ENCODE peak calls at places on chromosomes 13 and 19, in nine cellular contexts. One of them, this sample, is unnamed. For H3K27me3, the result is how much of the 10 kb centered on the place peaks cover.

GRCh38 chr13:41916173-41916954 is 44.5 kb downstream of the VWA8 start:
- DNase-seq in adrenal gland: no peak
- DNase-seq in aorta: no peak
- DNase-seq in CD8-positive, alpha-beta memory T cell: peak
- DNase-seq in osteoblast: peak
- DNase-seq in ascending aorta: no peak
- DNase-seq in iPS DF 6.9: no peak
- DNase-seq in HCT116: no peak
- DNase-seq in tibial nerve: no peak
- DNase-seq in this sample: no peak

GRCh38 chr19:4983346-4984105 is 14.6 kb downstream of the KDM4B start:
- DNase-seq in adrenal gland: no peak
- DNase-seq in aorta: no peak
- DNase-seq in CD8-positive, alpha-beta memory T cell: no peak
- DNase-seq in osteoblast: peak
- DNase-seq in ascending aorta: no peak
- DNase-seq in iPS DF 6.9: no peak
- DNase-seq in HCT116: no peak
- DNase-seq in tibial nerve: no peak
- DNase-seq in this sample: no peak

GRCh38 chr19:10686193-10686592 is 15.0 kb upstream of the QTRT1 start:
- DNase-seq in adrenal gland: no peak
- DNase-seq in aorta: no peak
- DNase-seq in CD8-positive, alpha-beta memory T cell: no peak
- DNase-seq in osteoblast: peak
- DNase-seq in ascending aorta: no peak
- DNase-seq in iPS DF 6.9: no peak
- DNase-seq in HCT116: no peak
- DNase-seq in tibial nerve: no peak
- DNase-seq in this sample: no peak

GRCh38 chr13:31310781-31311180 is 111.0 kb downstream of the B3GLCT start:
- DNase-seq in adrenal gland: no peak
- DNase-seq in aorta: no peak
- DNase-seq in CD8-positive, alpha-beta memory T cell: no peak
- DNase-seq in osteoblast: no peak
- DNase-seq in ascending aorta: no peak
- DNase-seq in iPS DF 6.9: no peak
- DNase-seq in HCT116: no peak
- DNase-seq in tibial nerve: no peak
- DNase-seq in this sample: no peak

GRCh38 chr19:14127929-14128509 is 8.4 kb downstream of the ASF1B start:
- DNase-seq in adrenal gland: peak
- DNase-seq in aorta: no peak
- DNase-seq in CD8-positive, alpha-beta memory T cell: no peak
- DNase-seq in osteoblast: peak
- DNase-seq in ascending aorta: no peak
- DNase-seq in iPS DF 6.9: no peak
- DNase-seq in HCT116: no peak
- DNase-seq in tibial nerve: no peak
- DNase-seq in this sample: no peak

GRCh38 chr19:6239401-6239844 is 40.4 kb downstream of the MLLT1 start:
- DNase-seq in adrenal gland: peak
- DNase-seq in aorta: peak
- DNase-seq in CD8-positive, alpha-beta memory T cell: no peak
- DNase-seq in osteoblast: peak
- DNase-seq in ascending aorta: no peak
- DNase-seq in iPS DF 6.9: no peak
- DNase-seq in HCT116: no peak
- DNase-seq in tibial nerve: no peak
- DNase-seq in this sample: no peak

GRCh38 chr13:76823969-76824368 is 62.2 kb downstream of the KCTD12 start:
- DNase-seq in adrenal gland: no peak
- DNase-seq in aorta: no peak
- DNase-seq in CD8-positive, alpha-beta memory T cell: no peak
- DNase-seq in osteoblast: no peak
- DNase-seq in ascending aorta: no peak
- DNase-seq in iPS DF 6.9: no peak
- DNase-seq in HCT116: no peak
- DNase-seq in tibial nerve: no peak
- DNase-seq in this sample: no peak

GRCh38 chr13:110263906-110264305 is 43.1 kb downstream of the COL4A1 start:
- DNase-seq in adrenal gland: no peak
- DNase-seq in aorta: no peak
- DNase-seq in CD8-positive, alpha-beta memory T cell: no peak
- DNase-seq in osteoblast: no peak
- DNase-seq in ascending aorta: no peak
- DNase-seq in iPS DF 6.9: no peak
- DNase-seq in HCT116: no peak
- DNase-seq in tibial nerve: no peak
- DNase-seq in this sample: peak

GRCh38 chr19:629961-630714 is 3.2 kb downstream of the POLRMT start:
- DNase-seq in adrenal gland: no peak
- DNase-seq in aorta: no peak
- DNase-seq in CD8-positive, alpha-beta memory T cell: no peak
- DNase-seq in osteoblast: no peak
- DNase-seq in ascending aorta: no peak
- DNase-seq in iPS DF 6.9: no peak
- DNase-seq in HCT116: no peak
- DNase-seq in tibial nerve: no peak
- DNase-seq in this sample: no peak

GRCh38 chr13:109883181-109884180 is 97.1 kb upstream of the IRS2 start:
- DNase-seq in adrenal gland: no peak
- DNase-seq in aorta: no peak
- DNase-seq in CD8-positive, alpha-beta memory T cell: no peak
- DNase-seq in osteoblast: no peak
- DNase-seq in ascending aorta: no peak
- DNase-seq in iPS DF 6.9: no peak
- DNase-seq in HCT116: no peak
- DNase-seq in tibial nerve: no peak
- DNase-seq in this sample: no peak

GRCh38 chr13:77619655-77620054 is 77.8 kb upstream of the SLAIN1 start:
- DNase-seq in adrenal gland: no peak
- DNase-seq in aorta: no peak
- DNase-seq in CD8-positive, alpha-beta memory T cell: no peak
- DNase-seq in osteoblast: no peak
- DNase-seq in ascending aorta: no peak
- DNase-seq in iPS DF 6.9: no peak
- DNase-seq in HCT116: no peak
- DNase-seq in tibial nerve: no peak
- DNase-seq in this sample: no peak

GRCh38 chr19:12543855-12544254 is 7.4 kb downstream of the ZNF564 start:
- DNase-seq in adrenal gland: no peak
- DNase-seq in aorta: no peak
- DNase-seq in CD8-positive, alpha-beta memory T cell: no peak
- DNase-seq in osteoblast: no peak
- DNase-seq in ascending aorta: no peak
- DNase-seq in iPS DF 6.9: no peak
- DNase-seq in HCT116: no peak
- DNase-seq in tibial nerve: no peak
- DNase-seq in this sample: no peak

GRCh38 chr19:7415163-7415856 is 66.6 kb downstream of the ARHGEF18 start:
- DNase-seq in adrenal gland: no peak
- DNase-seq in aorta: peak
- DNase-seq in CD8-positive, alpha-beta memory T cell: no peak
- DNase-seq in osteoblast: peak
- DNase-seq in ascending aorta: no peak
- DNase-seq in iPS DF 6.9: no peak
- DNase-seq in HCT116: no peak
- DNase-seq in tibial nerve: no peak
- DNase-seq in this sample: no peak

GRCh38 chr13:41610426-41610825 is 153.1 kb downstream of the RGCC start:
- DNase-seq in adrenal gland: no peak
- DNase-seq in aorta: no peak
- DNase-seq in CD8-positive, alpha-beta memory T cell: no peak
- DNase-seq in osteoblast: no peak
- DNase-seq in ascending aorta: no peak
- DNase-seq in iPS DF 6.9: no peak
- DNase-seq in HCT116: no peak
- DNase-seq in tibial nerve: no peak
- DNase-seq in this sample: peak

GRCh38 chr19:33022472-33023116 is 42.1 kb downstream of the RHPN2 start:
- DNase-seq in adrenal gland: no peak
- DNase-seq in aorta: no peak
- DNase-seq in CD8-positive, alpha-beta memory T cell: no peak
- DNase-seq in osteoblast: no peak
- DNase-seq in ascending aorta: no peak
- DNase-seq in iPS DF 6.9: peak
- DNase-seq in HCT116: no peak
- DNase-seq in tibial nerve: no peak
- DNase-seq in this sample: no peak

GRCh38 chr13:40672310-40673060 is 6.0 kb upstream of the FOXO1 start:
- DNase-seq in adrenal gland: no peak
- DNase-seq in aorta: no peak
- DNase-seq in CD8-positive, alpha-beta memory T cell: no peak
- DNase-seq in osteoblast: no peak
- DNase-seq in ascending aorta: no peak
- DNase-seq in iPS DF 6.9: no peak
- DNase-seq in HCT116: peak
- DNase-seq in tibial nerve: no peak
- DNase-seq in this sample: no peak

GRCh38 chr19:13104848-13105646 is 2.4 kb upstream of the LYL1 start:
- DNase-seq in adrenal gland: peak
- DNase-seq in aorta: no peak
- DNase-seq in CD8-positive, alpha-beta memory T cell: no peak
- DNase-seq in osteoblast: no peak
- DNase-seq in ascending aorta: no peak
- DNase-seq in iPS DF 6.9: no peak
- DNase-seq in HCT116: no peak
- DNase-seq in tibial nerve: no peak
- DNase-seq in this sample: no peak

GRCh38 chr13:49021953-49022352 is 46.2 kb downstream of the FNDC3A start:
- DNase-seq in adrenal gland: no peak
- DNase-seq in aorta: no peak
- DNase-seq in CD8-positive, alpha-beta memory T cell: no peak
- DNase-seq in osteoblast: no peak
- DNase-seq in ascending aorta: no peak
- DNase-seq in iPS DF 6.9: no peak
- DNase-seq in HCT116: no peak
- DNase-seq in tibial nerve: no peak
- DNase-seq in this sample: no peak

GRCh38 chr19:15612342-15612741 is 2.7 kb upstream of the CYP4F8 start:
- DNase-seq in adrenal gland: no peak
- DNase-seq in aorta: no peak
- DNase-seq in CD8-positive, alpha-beta memory T cell: no peak
- DNase-seq in osteoblast: no peak
- DNase-seq in ascending aorta: no peak
- DNase-seq in iPS DF 6.9: no peak
- DNase-seq in HCT116: no peak
- DNase-seq in tibial nerve: no peak
- DNase-seq in this sample: no peak

GRCh38 chr13:104567114-104567513 is 1500.9 kb upstream of the SLC10A2 start:
- DNase-seq in adrenal gland: no peak
- DNase-seq in aorta: no peak
- DNase-seq in CD8-positive, alpha-beta memory T cell: no peak
- DNase-seq in osteoblast: no peak
- DNase-seq in ascending aorta: no peak
- DNase-seq in iPS DF 6.9: no peak
- DNase-seq in HCT116: no peak
- DNase-seq in tibial nerve: no peak
- DNase-seq in this sample: no peak

DNA sequence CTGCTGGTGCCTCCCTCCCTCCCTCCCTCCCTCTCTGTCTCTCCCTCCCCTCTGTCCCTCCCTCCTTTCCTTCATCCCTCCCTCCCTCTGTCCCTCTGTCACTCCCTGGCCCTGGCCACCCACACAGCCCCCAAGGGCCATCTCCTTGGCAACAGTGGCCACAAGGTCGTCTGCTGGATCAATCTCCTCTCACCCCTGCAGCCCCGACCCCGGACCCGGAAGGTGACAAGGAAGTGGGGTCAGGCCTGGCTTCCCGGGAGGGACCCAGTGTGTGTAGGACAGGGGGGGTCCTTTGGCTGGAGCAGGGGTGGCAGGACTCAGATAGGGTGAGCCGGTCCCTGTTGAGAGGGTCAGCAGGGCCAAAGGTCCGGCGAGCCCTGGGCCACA is 21.9 kb upstream of the TCF3 start:
- DNase-seq in adrenal gland: no peak
- DNase-seq in aorta: no peak
- DNase-seq in CD8-positive, alpha-beta memory T cell: no peak
- DNase-seq in osteoblast: peak
- DNase-seq in ascending aorta: no peak
- DNase-seq in iPS DF 6.9: no peak
- DNase-seq in HCT116: no peak
- DNase-seq in tibial nerve: no peak
- DNase-seq in this sample: no peak
- H3K4me3 ChIP-seq in adrenal gland: no peak
- H3K4me3 ChIP-seq in aorta: no peak
- H3K4me3 ChIP-seq in CD8-positive, alpha-beta memory T cell: no peak
- H3K4me3 ChIP-seq in osteoblast: no peak
- H3K4me3 ChIP-seq in ascending aorta: no peak
- H3K4me3 ChIP-seq in iPS DF 6.9: no peak
- H3K4me3 ChIP-seq in HCT116: no peak
- H3K4me3 ChIP-seq in tibial nerve: no peak
- H3K4me3 ChIP-seq in this sample: no peak

GRCh38 chr13:66778461-66778860 is 451.7 kb downstream of the PCDH9 start:
- DNase-seq in adrenal gland: no peak
- DNase-seq in aorta: no peak
- DNase-seq in CD8-positive, alpha-beta memory T cell: no peak
- DNase-seq in osteoblast: peak
- DNase-seq in ascending aorta: no peak
- DNase-seq in iPS DF 6.9: no peak
- DNase-seq in HCT116: no peak
- DNase-seq in tibial nerve: no peak
- DNase-seq in this sample: no peak
- H3K27me3 ChIP-seq in adrenal gland: under half
- H3K27me3 ChIP-seq in aorta: under half
- H3K27me3 ChIP-seq in CD8-positive, alpha-beta memory T cell: under half
- H3K27me3 ChIP-seq in osteoblast: under half
- H3K27me3 ChIP-seq in ascending aorta: under half
- H3K27me3 ChIP-seq in iPS DF 6.9: under half
- H3K27me3 ChIP-seq in HCT116: under half
- H3K27me3 ChIP-seq in tibial nerve: under half
- H3K27me3 ChIP-seq in this sample: under half

DNA sequence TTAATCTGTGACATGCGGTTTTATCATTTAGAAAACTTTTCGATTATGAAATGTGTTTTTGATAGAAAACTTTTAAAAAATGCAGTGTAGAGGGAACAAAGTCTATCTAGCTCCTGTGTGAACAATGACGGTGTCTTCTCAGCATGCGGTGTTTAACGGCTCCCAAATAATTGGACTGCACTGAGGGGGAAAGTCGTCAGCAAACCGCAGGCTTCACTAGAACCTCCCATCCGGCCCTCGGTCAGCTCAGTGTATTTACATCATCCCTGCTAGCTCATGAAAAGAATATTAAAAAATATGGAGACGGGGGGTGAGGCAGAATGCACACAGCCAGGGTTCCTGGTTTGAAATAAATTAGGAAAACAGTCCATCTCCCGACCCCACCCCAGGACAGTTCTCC is 674 bp upstream of the ADPRHL1 start:
- DNase-seq in adrenal gland: no peak
- DNase-seq in aorta: no peak
- DNase-seq in CD8-positive, alpha-beta memory T cell: no peak
- DNase-seq in osteoblast: no peak
- DNase-seq in ascending aorta: no peak
- DNase-seq in iPS DF 6.9: no peak
- DNase-seq in HCT116: no peak
- DNase-seq in tibial nerve: no peak
- DNase-seq in this sample: peak
- H3K4me3 ChIP-seq in adrenal gland: no peak
- H3K4me3 ChIP-seq in aorta: no peak
- H3K4me3 ChIP-seq in CD8-positive, alpha-beta memory T cell: no peak
- H3K4me3 ChIP-seq in osteoblast: no peak
- H3K4me3 ChIP-seq in ascending aorta: no peak
- H3K4me3 ChIP-seq in iPS DF 6.9: no peak
- H3K4me3 ChIP-seq in HCT116: no peak
- H3K4me3 ChIP-seq in tibial nerve: no peak
- H3K4me3 ChIP-seq in this sample: no peak

GRCh38 chr13:57633950-57634828 is 2.6 kb downstream of the PCDH17 start:
- DNase-seq in adrenal gland: no peak
- DNase-seq in aorta: peak
- DNase-seq in CD8-positive, alpha-beta memory T cell: no peak
- DNase-seq in osteoblast: peak
- DNase-seq in ascending aorta: no peak
- DNase-seq in iPS DF 6.9: no peak
- DNase-seq in HCT116: no peak
- DNase-seq in tibial nerve: no peak
- DNase-seq in this sample: no peak
- H3K27me3 ChIP-seq in adrenal gland: under half
- H3K27me3 ChIP-seq in aorta: under half
- H3K27me3 ChIP-seq in CD8-positive, alpha-beta memory T cell: under half
- H3K27me3 ChIP-seq in osteoblast: half or more
- H3K27me3 ChIP-seq in ascending aorta: under half
- H3K27me3 ChIP-seq in iPS DF 6.9: half or more
- H3K27me3 ChIP-seq in HCT116: under half
- H3K27me3 ChIP-seq in tibial nerve: half or more
- H3K27me3 ChIP-seq in this sample: under half

This sample was measured in uterus.